ENCODE peak calls at places on chromosomes 12 and 14, in four cellular contexts. Z is fibroblast of mammary gland; V is stimulated activated CD4-positive, alpha-beta T cell treated with anti-CD3 and anti-CD28 coated beads, TNF-alpha, amount 100 ng/mL, for 24 hours; S is activated CD8-positive, alpha-beta T cell treated with anti-CD3 and anti-CD28 coated beads, Interleukin-2, amount 10 ng/mL, durations not matched to agents 7 days and 5 days. N is an unnamed sample.
A peak's percentile ranks its signal among the peaks of the same experiment; 100 is the strongest.

GRCh38 chr14:100634026-100634425 is 46.8 kb upstream of the BEGAIN start:
- DNase-seq in V (no peak), Z (no peak), S (no peak), N (no peak)

GRCh38 chr14:87628129-87628528 is 364.9 kb downstream of the GALC start:
- DNase-seq in V (no peak), S (no peak), Z (peak; percentile 71), N (peak; percentile 9)

GRCh38 chr12:109987615-109988014 is 8.6 kb downstream of the GIT2 start:
- DNase-seq in Z (no peak), V (no peak), S (no peak), N (no peak)

GRCh38 chr12:27525373-27525772 is 1.4 kb downstream of the PPFIBP1 start:
- DNase-seq in S (no peak), V (no peak), Z (peak; percentile 90), N (peak; percentile 65)

GRCh38 chr14:28661171-28661772 is 105.3 kb upstream of the FOXG1 start:
- DNase-seq in S (no peak), V (no peak), Z (peak; percentile 88), N (peak; percentile 93)

GRCh38 chr14:72714094-72714493 is 179.8 kb downstream of the DPF3 start:
- DNase-seq in V (no peak), Z (no peak), S (peak; percentile 82), N (no peak)

GRCh38 chr12:92085040-92085439 is 60.6 kb downstream of the BTG1 start:
- DNase-seq in V (no peak), Z (no peak), S (no peak), N (no peak)

GRCh38 chr12:93802293-93802692 is 125.1 kb downstream of the CRADD start:
- DNase-seq in Z (no peak), S (no peak), V (no peak), N (no peak)

GRCh38 chr14:95424533-95424932 is 91.9 kb downstream of the SYNE3 start:
- DNase-seq in Z (peak; percentile 71), S (no peak), V (no peak), N (no peak)

GRCh38 chr12:3407723-3408122 is 83.3 kb upstream of the PRMT8 start:
- DNase-seq in S (no peak), V (no peak), Z (no peak), N (no peak)

GRCh38 chr14:63388766-63389431 is 70.2 kb upstream of the GPHB5 start:
- DNase-seq in S (peak; percentile 73), Z (peak; percentile 63), V (peak; percentile 27), N (peak; percentile 56)

GRCh38 chr12:1421091-1421902 is 173.1 kb downstream of the FBXL14 start:
- DNase-seq in Z (no peak), S (no peak), V (no peak), N (no peak)

GRCh38 chr12:19972325-19973288 is 395.7 kb upstream of the PDE3A start:
- DNase-seq in V (no peak), S (peak; percentile 34), Z (peak; percentile 20), N (no peak)

GRCh38 chr14:69543341-69544249 is 31.1 kb downstream of the CCDC177 start:
- DNase-seq in S (peak; percentile 77), V (no peak), Z (peak; percentile 98), N (peak; percentile 97)

GRCh38 chr14:36022765-36023415 is 153.6 kb downstream of the PTCSC3 start:
- DNase-seq in S (no peak), V (no peak), Z (no peak), N (no peak)

N was measured in HCEC 1CT.